ENCODE peak calls at places on chromosomes 4 and X, in four cellular contexts. H is A549, D is K562, K is HepG2. Q is an unnamed sample.

GRCh38 chr4:93788712-93789111 is 39.8 kb upstream of the ATOH1 start:
- DNase-seq in D (peak), K (peak), H (peak), Q (peak)

GRCh38 chr4:142353149-142353738 is 492.9 kb downstream of the INPP4B start:
- DNase-seq in K (peak), D (peak), H (peak), Q (peak)

GRCh38 chr4:94523617-94524016 is 71.9 kb downstream of the PDLIM5 start:
- DNase-seq in K (no peak), H (no peak), D (no peak), Q (peak)

GRCh38 chrX:31706456-31706855 is 634.6 kb upstream of the FTHL17 start:
- DNase-seq in K (no peak), H (no peak), D (no peak), Q (no peak)

GRCh38 chrX:68490644-68491043 is 8.2 kb upstream of the YIPF6 start:
- DNase-seq in D (peak), H (peak), K (peak), Q (peak)

GRCh38 chrX:112636288-112636687 is 43.5 kb downstream of the LHFPL1 start:
- DNase-seq in K (no peak), D (no peak), H (no peak), Q (peak)

GRCh38 chrX:48473718-48473990 is 2.3 kb upstream of the FTSJ1 start:
- DNase-seq in D (no peak), K (no peak), H (no peak), Q (no peak)

GRCh38 chrX:13669246-13669689 is 16.3 kb downstream of the TCEANC start:
- DNase-seq in H (peak), D (peak), K (peak), Q (peak)

GRCh38 chrX:2692221-2693122 is 1.4 kb downstream of the CD99 start:
- DNase-seq in K (no peak), D (peak), H (peak), Q (peak)

GRCh38 chrX:102958794-102959193 is 21.7 kb downstream of the RAB40AL start:
- DNase-seq in D (no peak), H (no peak), K (no peak), Q (no peak)

GRCh38 chr4:174241162-174241561 is 42.3 kb downstream of the FBXO8 start:
- DNase-seq in D (no peak), H (no peak), K (no peak), Q (no peak)

GRCh38 chrX:14032383-14032782 is 2.7 kb upstream of the GEMIN8 start:
- DNase-seq in H (peak), D (peak), K (peak), Q (peak)

GRCh38 chrX:16695079-16695676 is 17.3 kb downstream of the CTPS2 start:
- DNase-seq in K (peak), D (peak), H (peak), Q (peak)

DNA sequence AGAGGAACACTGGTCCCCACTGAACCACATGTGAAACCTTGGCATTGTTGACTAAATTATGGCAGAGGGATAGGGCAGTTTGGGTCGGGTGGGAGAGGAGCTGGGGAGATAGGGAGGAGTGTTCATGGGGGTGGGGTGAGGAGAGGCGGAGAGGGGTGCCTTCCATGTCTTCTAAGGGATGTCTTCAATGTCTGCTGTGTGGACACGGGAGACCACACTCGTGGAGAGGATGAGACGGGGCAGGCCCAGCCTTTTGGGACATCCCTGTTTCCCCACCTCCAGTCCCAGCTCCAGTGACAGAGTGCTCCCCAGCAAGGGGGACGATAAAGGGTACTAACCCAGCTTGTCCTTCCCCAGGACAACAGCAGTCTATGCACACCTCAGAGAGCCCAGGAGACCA is 146.4 kb upstream of the MAMLD1 start:
- DNase-seq in H (no peak), D (no peak), K (no peak), Q (no peak)
- TF ChIP-seq MAZ in H (no peak), D (no peak), K (no peak), Q (no peak)

DNA sequence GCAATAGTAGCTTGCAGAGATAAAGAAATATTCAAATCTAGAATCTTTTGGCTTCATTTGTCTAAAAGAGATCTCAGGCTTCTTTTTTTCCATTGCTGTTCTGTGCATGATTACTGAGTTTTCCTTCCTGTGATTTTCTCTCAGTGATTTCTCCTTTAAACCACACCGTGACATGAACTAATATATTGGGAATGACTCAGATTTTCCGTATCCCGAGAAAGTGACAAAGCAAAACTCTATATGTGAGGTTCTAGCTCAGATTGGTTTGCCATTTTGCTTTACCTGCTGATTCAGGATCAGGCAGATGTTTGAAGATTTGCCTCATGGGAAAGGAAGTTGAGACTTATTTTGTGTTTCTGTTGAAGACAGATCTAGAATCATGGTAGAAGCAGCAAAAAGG is 59.4 kb downstream of the MTHFD2L start:
- DNase-seq in K (no peak), D (no peak), H (no peak), Q (peak)
- TF ChIP-seq MAZ in K (no peak), D (no peak), H (no peak), Q (no peak)

GRCh38 chrX:130770615-130771014 is 132.4 kb downstream of the ENOX2 start:
- DNase-seq in K (no peak), H (peak), D (no peak), Q (peak)
- TF ChIP-seq MAZ in K (no peak), H (no peak), D (no peak), Q (no peak)

GRCh38 chr4:6733358-6734164 is 17.6 kb downstream of the BLOC1S4 start:
- DNase-seq in H (no peak), K (peak), D (peak), Q (no peak)

GRCh38 chr4:6734165-6734786 is 18.3 kb downstream of the BLOC1S4 start:
- DNase-seq in H (no peak), K (no peak), D (peak), Q (no peak)

GRCh38 chr4:6731301-6731641 is 15.3 kb downstream of the BLOC1S4 start:
- DNase-seq in K (no peak), H (no peak), D (no peak), Q (no peak)

GRCh38 chr4:6731780-6732179 is 15.8 kb downstream of the BLOC1S4 start:
- DNase-seq in D (no peak), K (no peak), H (no peak), Q (no peak)

GRCh38 chr4:6732441-6733357 is 16.7 kb downstream of the BLOC1S4 start:
- DNase-seq in D (peak), K (peak), H (peak), Q (peak)
- TF ChIP-seq MAZ in D (peak), K (no peak), H (no peak), Q (peak)